ENCODE peak calls at places on chromosomes 3 and 15, in four cellular contexts. One of them, this sample, is unnamed.

GRCh38 chr3:25894101-25894500 is 104.2 kb downstream of the OXSM start:
- DNase-seq in K562: no peak
- DNase-seq in GM12878: no peak
- DNase-seq in HepG2: no peak
- DNase-seq in this sample: no peak

GRCh38 chr3:177565981-177566380 is 368.7 kb upstream of the TBL1XR1 start:
- DNase-seq in K562: no peak
- DNase-seq in HepG2: no peak
- DNase-seq in GM12878: no peak
- DNase-seq in this sample: no peak

GRCh38 chr3:126209741-126210140 is 29.4 kb upstream of the ALDH1L1 start:
- DNase-seq in GM12878: no peak
- DNase-seq in K562: no peak
- DNase-seq in HepG2: no peak
- DNase-seq in this sample: no peak

GRCh38 chr3:185935465-185936263 is 2.1 kb downstream of the TRA2B start:
- DNase-seq in GM12878: no peak
- DNase-seq in HepG2: no peak
- DNase-seq in K562: peak
- DNase-seq in this sample: no peak

GRCh38 chr3:186510374-186511079 is 33.7 kb downstream of the CRYGS start:
- DNase-seq in GM12878: no peak
- DNase-seq in HepG2: no peak
- DNase-seq in K562: no peak
- DNase-seq in this sample: no peak

GRCh38 chr15:53256457-53256856 is 466.3 kb upstream of the ONECUT1 start:
- DNase-seq in K562: no peak
- DNase-seq in HepG2: no peak
- DNase-seq in GM12878: no peak
- DNase-seq in this sample: no peak

GRCh38 chr3:16940769-16941683 is 56.3 kb downstream of the PLCL2 start:
- DNase-seq in GM12878: no peak
- DNase-seq in K562: no peak
- DNase-seq in HepG2: no peak
- DNase-seq in this sample: no peak

GRCh38 chr15:22231603-22232002 is 151.3 kb downstream of the OR4M2 start:
- DNase-seq in GM12878: no peak
- DNase-seq in K562: no peak
- DNase-seq in HepG2: no peak
- DNase-seq in this sample: no peak

GRCh38 chr15:60760646-60761504 is 281.9 kb upstream of the ICE2 start:
- DNase-seq in HepG2: no peak
- DNase-seq in K562: no peak
- DNase-seq in GM12878: no peak
- DNase-seq in this sample: no peak

GRCh38 chr3:33115024-33115768 is 1.4 kb downstream of the CRTAP start:
- DNase-seq in GM12878: no peak
- DNase-seq in HepG2: no peak
- DNase-seq in K562: peak
- DNase-seq in this sample: peak

GRCh38 chr3:126964261-126964660 is 18.7 kb upstream of the PLXNA1 start:
- DNase-seq in K562: no peak
- DNase-seq in HepG2: no peak
- DNase-seq in GM12878: no peak
- DNase-seq in this sample: no peak

GRCh38 chr15:71748327-71748726 is 62.0 kb upstream of the NR2E3 start:
- DNase-seq in GM12878: no peak
- DNase-seq in HepG2: no peak
- DNase-seq in K562: no peak
- DNase-seq in this sample: no peak

GRCh38 chr3:83224101-83224868 is 1462.8 kb upstream of the GBE1 start:
- DNase-seq in GM12878: no peak
- DNase-seq in HepG2: no peak
- DNase-seq in K562: no peak
- DNase-seq in this sample: no peak

GRCh38 chr3:108524547-108524946 is 14.2 kb upstream of the MYH15 start:
- DNase-seq in HepG2: no peak
- DNase-seq in GM12878: no peak
- DNase-seq in K562: no peak
- DNase-seq in this sample: no peak

GRCh38 chr15:67173015-67173414 is 81.4 kb downstream of the AAGAB start:
- DNase-seq in HepG2: no peak
- DNase-seq in K562: no peak
- DNase-seq in GM12878: no peak
- DNase-seq in this sample: no peak

GRCh38 chr15:66249623-66250174 is 3.9 kb downstream of the MEGF11 start:
- DNase-seq in GM12878: no peak
- DNase-seq in HepG2: no peak
- DNase-seq in K562: no peak
- DNase-seq in this sample: peak

GRCh38 chr15:49135342-49135857 is 20.0 kb downstream of the COPS2 start:
- DNase-seq in K562: no peak
- DNase-seq in GM12878: no peak
- DNase-seq in HepG2: no peak
- DNase-seq in this sample: no peak

GRCh38 chr15:61654918-61655317 is 405.3 kb downstream of the VPS13C start:
- DNase-seq in K562: no peak
- DNase-seq in GM12878: no peak
- DNase-seq in HepG2: no peak
- DNase-seq in this sample: no peak

GRCh38 chr15:31776039-31776438 is 254.3 kb upstream of the CHRNA7 start:
- DNase-seq in HepG2: no peak
- DNase-seq in K562: no peak
- DNase-seq in GM12878: no peak
- DNase-seq in this sample: no peak

GRCh38 chr3:154274345-154274744 is 49.9 kb downstream of the DHX36 start:
- DNase-seq in HepG2: no peak
- DNase-seq in K562: no peak
- DNase-seq in GM12878: no peak
- DNase-seq in this sample: no peak

GRCh38 chr3:195260286-195260905 is 10.6 kb downstream of the XXYLT1 start:
- DNase-seq in K562: no peak
- DNase-seq in GM12878: no peak
- DNase-seq in HepG2: no peak
- DNase-seq in this sample: peak

GRCh38 chr3:66858656-66859381 is 139.3 kb upstream of the KBTBD8 start:
- DNase-seq in K562: peak
- DNase-seq in GM12878: no peak
- DNase-seq in HepG2: no peak
- DNase-seq in this sample: peak

GRCh38 chr3:194369522-194370279 is at the start of gene LRRC15:
- DNase-seq in HepG2: peak
- DNase-seq in K562: no peak
- DNase-seq in GM12878: no peak
- DNase-seq in this sample: peak

GRCh38 chr3:128408693-128409620 is 57.7 kb downstream of the DNAJB8 start:
- DNase-seq in GM12878: no peak
- DNase-seq in HepG2: no peak
- DNase-seq in K562: no peak
- DNase-seq in this sample: peak

GRCh38 chr3:14441240-14441919 is 39.0 kb downstream of the SLC6A6 start:
- DNase-seq in K562: no peak
- DNase-seq in HepG2: no peak
- DNase-seq in GM12878: no peak
- DNase-seq in this sample: no peak

GRCh38 chr3:169556349-169556870 is 107.1 kb downstream of the MECOM start:
- DNase-seq in K562: no peak
- DNase-seq in GM12878: no peak
- DNase-seq in HepG2: no peak
- DNase-seq in this sample: no peak

GRCh38 chr3:154122096-154122911 is 1.1 kb downstream of the ARHGEF26 start:
- DNase-seq in HepG2: no peak
- DNase-seq in K562: no peak
- DNase-seq in GM12878: no peak
- DNase-seq in this sample: peak

DNA sequence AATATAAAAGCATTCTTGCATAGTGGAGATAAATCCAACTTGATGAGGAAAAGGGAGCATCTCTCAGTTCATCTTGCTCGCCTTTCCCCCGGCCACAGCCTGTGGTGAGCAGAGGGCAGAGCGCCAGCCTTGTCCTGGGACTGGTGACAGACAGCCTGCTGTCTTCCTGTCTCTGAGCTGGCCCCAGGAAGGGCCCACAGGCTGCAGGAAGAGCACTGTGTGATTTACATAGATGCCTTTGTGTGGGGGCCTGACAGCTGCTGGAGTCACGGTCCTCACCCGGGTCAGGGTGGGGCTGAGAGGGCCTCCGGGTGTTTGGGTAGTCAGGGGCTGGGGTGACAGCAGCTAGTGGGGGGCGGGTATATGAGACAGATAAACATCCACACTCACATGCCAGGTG is 29.4 kb downstream of the PLA2G4D start:
- DNase-seq in K562: no peak
- DNase-seq in HepG2: peak
- DNase-seq in GM12878: no peak
- DNase-seq in this sample: no peak
- TF ChIP-seq JUNB in K562: no peak
- TF ChIP-seq JUNB in HepG2: no peak
- TF ChIP-seq JUNB in GM12878: no peak
- TF ChIP-seq JUNB in this sample: no peak

GRCh38 chr3:8732413-8732812 is 1.2 kb upstream of the CAV3 start:
- DNase-seq in K562: no peak
- DNase-seq in HepG2: no peak
- DNase-seq in GM12878: no peak
- DNase-seq in this sample: peak
- TF ChIP-seq CREB1 in K562: no peak
- TF ChIP-seq CREB1 in HepG2: no peak
- TF ChIP-seq CREB1 in GM12878: no peak
- TF ChIP-seq CREB1 in this sample: no peak

GRCh38 chr3:71232895-71233294 is 350.6 kb downstream of the FOXP1 start:
- DNase-seq in GM12878: no peak
- DNase-seq in HepG2: no peak
- DNase-seq in K562: no peak
- DNase-seq in this sample: no peak
- H3K4me3 ChIP-seq in GM12878: no peak
- H3K4me3 ChIP-seq in HepG2: no peak
- H3K4me3 ChIP-seq in K562: no peak
- H3K4me3 ChIP-seq in this sample: no peak

DNA sequence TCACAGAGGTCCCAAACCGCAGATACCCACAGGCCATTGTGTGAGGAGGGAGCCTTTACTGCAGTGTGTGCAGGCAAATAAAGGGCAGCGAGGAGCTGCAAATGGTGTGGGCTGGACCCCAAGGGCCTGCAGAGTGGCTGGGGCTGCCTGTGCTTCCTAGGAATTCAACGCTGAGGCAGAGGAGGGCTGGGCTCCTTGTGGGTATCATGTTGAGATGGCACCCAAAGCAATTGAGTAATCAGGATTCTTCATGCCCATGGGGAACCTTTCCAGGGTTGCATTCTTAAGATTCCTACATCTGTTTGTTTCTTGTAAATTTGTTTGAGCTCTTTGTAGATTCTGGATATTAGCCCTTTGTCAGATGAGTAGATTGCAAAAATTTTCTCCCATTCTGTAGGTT is 85.4 kb upstream of the LIPC start:
- DNase-seq in HepG2: no peak
- DNase-seq in GM12878: no peak
- DNase-seq in K562: no peak
- DNase-seq in this sample: peak
- TF ChIP-seq JUNB in HepG2: no peak
- TF ChIP-seq JUNB in GM12878: no peak
- TF ChIP-seq JUNB in K562: no peak
- TF ChIP-seq JUNB in this sample: no peak

GRCh38 chr15:79091204-79091867 is 756 bp upstream of the RASGRF1 start:
- DNase-seq in K562: no peak
- DNase-seq in GM12878: no peak
- DNase-seq in HepG2: no peak
- DNase-seq in this sample: peak
- TF ChIP-seq CREB1 in K562: no peak
- TF ChIP-seq CREB1 in GM12878: no peak
- TF ChIP-seq CREB1 in HepG2: no peak
- TF ChIP-seq CREB1 in this sample: no peak

GRCh38 chr15:76343313-76343996 is 6.9 kb downstream of the ISL2 start:
- DNase-seq in HepG2: no peak
- DNase-seq in GM12878: no peak
- DNase-seq in K562: no peak
- DNase-seq in this sample: no peak

GRCh38 chr15:76345880-76346665 is 9.5 kb downstream of the ISL2 start:
- DNase-seq in HepG2: peak
- DNase-seq in GM12878: no peak
- DNase-seq in K562: no peak
- DNase-seq in this sample: peak

GRCh38 chr15:76347507-76348055 is 11.0 kb downstream of the ISL2 start:
- DNase-seq in GM12878: no peak
- DNase-seq in HepG2: no peak
- DNase-seq in K562: no peak
- DNase-seq in this sample: no peak

GRCh38 chr15:76346666-76347506 is 10.3 kb downstream of the ISL2 start:
- DNase-seq in HepG2: no peak
- DNase-seq in GM12878: no peak
- DNase-seq in K562: no peak
- DNase-seq in this sample: peak

DNA sequence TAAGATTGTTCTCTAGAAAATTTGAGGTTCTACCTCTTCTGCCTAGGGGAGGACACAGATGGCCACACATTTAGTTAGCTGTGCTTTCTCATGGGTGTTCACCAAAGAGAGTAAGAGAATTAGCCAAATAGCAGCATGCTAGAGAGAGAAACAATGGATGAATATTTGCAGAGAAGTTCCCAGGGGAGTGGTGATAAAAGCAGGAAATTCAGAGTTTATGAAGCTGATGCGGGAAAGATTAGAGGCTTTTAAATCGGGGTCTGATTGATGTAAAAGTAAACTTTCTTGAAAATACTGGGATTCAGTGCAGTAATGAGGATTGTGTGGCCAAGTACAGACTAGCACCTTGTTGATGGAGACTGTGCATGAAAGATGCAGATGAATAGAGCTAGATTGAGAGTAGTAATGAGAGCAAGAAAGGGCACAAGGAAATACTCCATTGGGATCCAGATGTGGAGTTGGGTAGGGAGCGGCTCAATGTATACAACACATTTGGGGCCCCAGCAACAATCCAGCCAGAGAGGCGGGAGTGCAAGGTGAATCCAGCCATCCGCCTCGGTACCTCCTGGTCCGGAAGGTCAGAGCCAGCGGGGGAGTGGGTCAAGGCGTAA is 8.8 kb downstream of the ISL2 start:
- DNase-seq in K562: no peak
- DNase-seq in GM12878: no peak
- DNase-seq in HepG2: no peak
- DNase-seq in this sample: no peak
- H3K4me3 ChIP-seq in K562: no peak
- H3K4me3 ChIP-seq in GM12878: peak
- H3K4me3 ChIP-seq in HepG2: peak
- H3K4me3 ChIP-seq in this sample: peak

GRCh38 chr3:158273646-158274045 is 163.8 kb downstream of the RSRC1 start:
- DNase-seq in K562: no peak
- DNase-seq in GM12878: no peak
- DNase-seq in HepG2: no peak
- DNase-seq in this sample: no peak
- TF ChIP-seq JUNB in K562: no peak
- TF ChIP-seq JUNB in GM12878: no peak
- TF ChIP-seq JUNB in HepG2: no peak
- TF ChIP-seq JUNB in this sample: no peak

DNA sequence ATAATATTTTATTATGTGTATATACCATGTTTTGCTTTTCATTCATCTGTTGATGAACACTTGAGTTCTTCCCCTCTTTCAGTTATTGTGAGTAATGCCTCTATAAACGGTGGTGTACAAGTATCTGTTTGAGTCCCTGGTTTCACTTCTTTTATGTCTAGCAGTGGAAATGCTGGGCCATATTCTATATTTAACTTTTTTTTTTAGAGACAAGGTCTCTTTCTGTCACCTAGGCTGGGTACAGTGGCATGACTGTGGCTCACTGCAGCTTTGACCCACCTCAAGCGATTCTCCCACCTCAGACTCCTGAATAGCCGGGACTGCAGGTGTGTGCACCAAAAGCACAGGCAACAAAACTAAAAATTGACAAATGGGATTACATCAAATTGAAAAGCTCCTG is 19.9 kb downstream of the GOLM2 start:
- DNase-seq in K562: no peak
- DNase-seq in HepG2: no peak
- DNase-seq in GM12878: peak
- DNase-seq in this sample: no peak
- TF ChIP-seq CREB1 in K562: no peak
- TF ChIP-seq CREB1 in HepG2: no peak
- TF ChIP-seq CREB1 in GM12878: peak
- TF ChIP-seq CREB1 in this sample: no peak

This sample was measured in GM23338.